ENCODE peak calls at places on chromosomes 5 and 9, in ten cellular contexts. One of them, this sample, is unnamed.

GRCh38 chr9:120394058-120394669 is 185.8 kb downstream of the CDK5RAP2 start:
- DNase-seq in CD4-positive, CD25-positive, alpha-beta regulatory T cell: peak
- DNase-seq in endothelial cell: no peak
- DNase-seq in renal cortical epithelial cell: peak
- DNase-seq in stimulated activated CD4-positive, alpha-beta T cell treated with anti-CD3 and anti-CD28 coated beads, TNF-alpha, amount 100 ng/mL, for 48 hours: peak
- DNase-seq in head of caudate nucleus: no peak
- DNase-seq in T-helper 9 cell: no peak
- DNase-seq in anterior cingulate cortex: no peak
- DNase-seq in EH: peak
- DNase-seq in NCI-H1092: no peak
- DNase-seq in this sample: no peak

GRCh38 chr9:72952914-72953313 is at the start of gene ALDH1A1:
- DNase-seq in anterior cingulate cortex: no peak
- DNase-seq in T-helper 9 cell: no peak
- DNase-seq in EH: peak
- DNase-seq in stimulated activated CD4-positive, alpha-beta T cell treated with anti-CD3 and anti-CD28 coated beads, TNF-alpha, amount 100 ng/mL, for 48 hours: no peak
- DNase-seq in endothelial cell: no peak
- DNase-seq in head of caudate nucleus: no peak
- DNase-seq in renal cortical epithelial cell: peak
- DNase-seq in CD4-positive, CD25-positive, alpha-beta regulatory T cell: no peak
- DNase-seq in NCI-H1092: no peak
- DNase-seq in this sample: no peak

GRCh38 chr9:111939322-111939721 is 42.7 kb downstream of the UGCG start:
- DNase-seq in renal cortical epithelial cell: peak
- DNase-seq in head of caudate nucleus: no peak
- DNase-seq in EH: no peak
- DNase-seq in anterior cingulate cortex: no peak
- DNase-seq in T-helper 9 cell: no peak
- DNase-seq in stimulated activated CD4-positive, alpha-beta T cell treated with anti-CD3 and anti-CD28 coated beads, TNF-alpha, amount 100 ng/mL, for 48 hours: no peak
- DNase-seq in CD4-positive, CD25-positive, alpha-beta regulatory T cell: no peak
- DNase-seq in endothelial cell: no peak
- DNase-seq in NCI-H1092: no peak
- DNase-seq in this sample: no peak

GRCh38 chr5:134151723-134152122 is 25.0 kb downstream of the SKP1 start:
- DNase-seq in T-helper 9 cell: no peak
- DNase-seq in head of caudate nucleus: no peak
- DNase-seq in CD4-positive, CD25-positive, alpha-beta regulatory T cell: no peak
- DNase-seq in stimulated activated CD4-positive, alpha-beta T cell treated with anti-CD3 and anti-CD28 coated beads, TNF-alpha, amount 100 ng/mL, for 48 hours: no peak
- DNase-seq in NCI-H1092: no peak
- DNase-seq in anterior cingulate cortex: no peak
- DNase-seq in endothelial cell: no peak
- DNase-seq in EH: no peak
- DNase-seq in renal cortical epithelial cell: no peak
- DNase-seq in this sample: no peak

GRCh38 chr5:884345-885126 is 8.1 kb downstream of the BRD9 start:
- DNase-seq in T-helper 9 cell: no peak
- DNase-seq in EH: no peak
- DNase-seq in CD4-positive, CD25-positive, alpha-beta regulatory T cell: no peak
- DNase-seq in endothelial cell: no peak
- DNase-seq in stimulated activated CD4-positive, alpha-beta T cell treated with anti-CD3 and anti-CD28 coated beads, TNF-alpha, amount 100 ng/mL, for 48 hours: no peak
- DNase-seq in head of caudate nucleus: no peak
- DNase-seq in NCI-H1092: no peak
- DNase-seq in renal cortical epithelial cell: no peak
- DNase-seq in anterior cingulate cortex: no peak
- DNase-seq in this sample: no peak

GRCh38 chr9:131098391-131099087 is 2.2 kb downstream of the AIF1L start:
- DNase-seq in endothelial cell: no peak
- DNase-seq in renal cortical epithelial cell: no peak
- DNase-seq in CD4-positive, CD25-positive, alpha-beta regulatory T cell: no peak
- DNase-seq in T-helper 9 cell: no peak
- DNase-seq in anterior cingulate cortex: no peak
- DNase-seq in head of caudate nucleus: no peak
- DNase-seq in stimulated activated CD4-positive, alpha-beta T cell treated with anti-CD3 and anti-CD28 coated beads, TNF-alpha, amount 100 ng/mL, for 48 hours: no peak
- DNase-seq in EH: no peak
- DNase-seq in NCI-H1092: no peak
- DNase-seq in this sample: no peak

GRCh38 chr5:67577424-67577823 is 380.8 kb upstream of the CD180 start:
- DNase-seq in endothelial cell: no peak
- DNase-seq in anterior cingulate cortex: no peak
- DNase-seq in T-helper 9 cell: no peak
- DNase-seq in renal cortical epithelial cell: peak
- DNase-seq in NCI-H1092: no peak
- DNase-seq in EH: peak
- DNase-seq in CD4-positive, CD25-positive, alpha-beta regulatory T cell: no peak
- DNase-seq in stimulated activated CD4-positive, alpha-beta T cell treated with anti-CD3 and anti-CD28 coated beads, TNF-alpha, amount 100 ng/mL, for 48 hours: no peak
- DNase-seq in head of caudate nucleus: no peak
- DNase-seq in this sample: no peak

GRCh38 chr5:120367896-120368634 is 96.0 kb upstream of the PRR16 start:
- DNase-seq in stimulated activated CD4-positive, alpha-beta T cell treated with anti-CD3 and anti-CD28 coated beads, TNF-alpha, amount 100 ng/mL, for 48 hours: no peak
- DNase-seq in endothelial cell: no peak
- DNase-seq in CD4-positive, CD25-positive, alpha-beta regulatory T cell: no peak
- DNase-seq in EH: no peak
- DNase-seq in anterior cingulate cortex: no peak
- DNase-seq in NCI-H1092: no peak
- DNase-seq in T-helper 9 cell: no peak
- DNase-seq in renal cortical epithelial cell: no peak
- DNase-seq in head of caudate nucleus: no peak
- DNase-seq in this sample: no peak

GRCh38 chr5:56950626-56951130 is 1.2 kb downstream of the MIER3 start:
- DNase-seq in anterior cingulate cortex: peak
- DNase-seq in CD4-positive, CD25-positive, alpha-beta regulatory T cell: peak
- DNase-seq in EH: peak
- DNase-seq in stimulated activated CD4-positive, alpha-beta T cell treated with anti-CD3 and anti-CD28 coated beads, TNF-alpha, amount 100 ng/mL, for 48 hours: peak
- DNase-seq in head of caudate nucleus: peak
- DNase-seq in NCI-H1092: no peak
- DNase-seq in endothelial cell: peak
- DNase-seq in T-helper 9 cell: peak
- DNase-seq in renal cortical epithelial cell: peak
- DNase-seq in this sample: peak

GRCh38 chr9:93132946-93133640 is 958 bp downstream of the NINJ1 start:
- DNase-seq in stimulated activated CD4-positive, alpha-beta T cell treated with anti-CD3 and anti-CD28 coated beads, TNF-alpha, amount 100 ng/mL, for 48 hours: no peak
- DNase-seq in renal cortical epithelial cell: peak
- DNase-seq in endothelial cell: no peak
- DNase-seq in NCI-H1092: no peak
- DNase-seq in head of caudate nucleus: no peak
- DNase-seq in EH: peak
- DNase-seq in CD4-positive, CD25-positive, alpha-beta regulatory T cell: no peak
- DNase-seq in T-helper 9 cell: no peak
- DNase-seq in anterior cingulate cortex: no peak
- DNase-seq in this sample: no peak

GRCh38 chr9:126151671-126152050 is 175.0 kb upstream of the MVB12B start:
- DNase-seq in head of caudate nucleus: no peak
- DNase-seq in stimulated activated CD4-positive, alpha-beta T cell treated with anti-CD3 and anti-CD28 coated beads, TNF-alpha, amount 100 ng/mL, for 48 hours: no peak
- DNase-seq in T-helper 9 cell: no peak
- DNase-seq in EH: no peak
- DNase-seq in endothelial cell: no peak
- DNase-seq in renal cortical epithelial cell: no peak
- DNase-seq in CD4-positive, CD25-positive, alpha-beta regulatory T cell: no peak
- DNase-seq in anterior cingulate cortex: no peak
- DNase-seq in NCI-H1092: peak
- DNase-seq in this sample: no peak

GRCh38 chr5:77444356-77444755 is 47.8 kb downstream of the WDR41 start:
- DNase-seq in EH: peak
- DNase-seq in stimulated activated CD4-positive, alpha-beta T cell treated with anti-CD3 and anti-CD28 coated beads, TNF-alpha, amount 100 ng/mL, for 48 hours: no peak
- DNase-seq in T-helper 9 cell: no peak
- DNase-seq in renal cortical epithelial cell: no peak
- DNase-seq in endothelial cell: no peak
- DNase-seq in anterior cingulate cortex: no peak
- DNase-seq in NCI-H1092: no peak
- DNase-seq in CD4-positive, CD25-positive, alpha-beta regulatory T cell: no peak
- DNase-seq in head of caudate nucleus: no peak
- DNase-seq in this sample: no peak

GRCh38 chr5:7756453-7756852 is 94.5 kb downstream of the CFAP90 start:
- DNase-seq in NCI-H1092: no peak
- DNase-seq in head of caudate nucleus: no peak
- DNase-seq in EH: no peak
- DNase-seq in renal cortical epithelial cell: no peak
- DNase-seq in CD4-positive, CD25-positive, alpha-beta regulatory T cell: no peak
- DNase-seq in stimulated activated CD4-positive, alpha-beta T cell treated with anti-CD3 and anti-CD28 coated beads, TNF-alpha, amount 100 ng/mL, for 48 hours: no peak
- DNase-seq in anterior cingulate cortex: no peak
- DNase-seq in T-helper 9 cell: no peak
- DNase-seq in endothelial cell: no peak
- DNase-seq in this sample: no peak

GRCh38 chr5:148491793-148492184 is 108.0 kb downstream of the FBXO38 start:
- DNase-seq in T-helper 9 cell: no peak
- DNase-seq in NCI-H1092: no peak
- DNase-seq in stimulated activated CD4-positive, alpha-beta T cell treated with anti-CD3 and anti-CD28 coated beads, TNF-alpha, amount 100 ng/mL, for 48 hours: no peak
- DNase-seq in EH: no peak
- DNase-seq in renal cortical epithelial cell: no peak
- DNase-seq in CD4-positive, CD25-positive, alpha-beta regulatory T cell: no peak
- DNase-seq in head of caudate nucleus: no peak
- DNase-seq in endothelial cell: no peak
- DNase-seq in anterior cingulate cortex: no peak
- DNase-seq in this sample: no peak

GRCh38 chr5:39080597-39081204 is 6.5 kb upstream of the RICTOR start:
- DNase-seq in renal cortical epithelial cell: peak
- DNase-seq in EH: peak
- DNase-seq in T-helper 9 cell: no peak
- DNase-seq in endothelial cell: peak
- DNase-seq in anterior cingulate cortex: peak
- DNase-seq in NCI-H1092: no peak
- DNase-seq in CD4-positive, CD25-positive, alpha-beta regulatory T cell: peak
- DNase-seq in head of caudate nucleus: no peak
- DNase-seq in stimulated activated CD4-positive, alpha-beta T cell treated with anti-CD3 and anti-CD28 coated beads, TNF-alpha, amount 100 ng/mL, for 48 hours: no peak
- DNase-seq in this sample: no peak